ENCODE peak calls at places on chromosomes 1 and 21, in seven cellular contexts. Z is Calu3, L is AG04450, X is stomach, M is tibial artery, D is mammary epithelial cell, U is right lobe of liver. A is an unnamed sample.

GRCh38 chr21:41816583-41817165 is 49.8 kb upstream of the RIPK4 start:
- DNase-seq in X (peak), Z (peak), L (no peak), M (peak), U (peak), D (peak), A (peak)

GRCh38 chr1:179080866-179081695 is 789 bp upstream of the TOR3A start:
- DNase-seq in X (no peak), D (no peak), L (no peak), U (peak), M (no peak), Z (no peak), A (no peak)

GRCh38 chr1:19467199-19468187 is 17.8 kb downstream of the CAPZB start:
- DNase-seq in U (no peak), L (no peak), M (no peak), Z (no peak), D (no peak), X (no peak), A (no peak)

GRCh38 chr1:155124503-155125463 is 2.9 kb upstream of the EFNA1 start:
- DNase-seq in M (no peak), D (peak), U (peak), L (no peak), X (peak), Z (peak), A (peak)

GRCh38 chr1:113390871-113391642 is 742 bp downstream of the MAGI3 start:
- DNase-seq in U (peak), X (peak), D (peak), L (no peak), Z (peak), M (peak), A (peak)

GRCh38 chr1:245279346-245279745 is 124.6 kb downstream of the KIF26B start:
- DNase-seq in L (no peak), Z (no peak), U (no peak), M (no peak), X (no peak), D (no peak), A (no peak)

GRCh38 chr1:188140958-188141357 is 1312.2 kb downstream of the PLA2G4A start:
- DNase-seq in Z (no peak), M (no peak), L (no peak), X (no peak), D (no peak), U (no peak), A (no peak)

GRCh38 chr1:157195521-157196244 is 57.5 kb upstream of the ETV3 start:
- DNase-seq in M (no peak), L (no peak), X (no peak), D (no peak), U (no peak), Z (no peak), A (no peak)

DNA sequence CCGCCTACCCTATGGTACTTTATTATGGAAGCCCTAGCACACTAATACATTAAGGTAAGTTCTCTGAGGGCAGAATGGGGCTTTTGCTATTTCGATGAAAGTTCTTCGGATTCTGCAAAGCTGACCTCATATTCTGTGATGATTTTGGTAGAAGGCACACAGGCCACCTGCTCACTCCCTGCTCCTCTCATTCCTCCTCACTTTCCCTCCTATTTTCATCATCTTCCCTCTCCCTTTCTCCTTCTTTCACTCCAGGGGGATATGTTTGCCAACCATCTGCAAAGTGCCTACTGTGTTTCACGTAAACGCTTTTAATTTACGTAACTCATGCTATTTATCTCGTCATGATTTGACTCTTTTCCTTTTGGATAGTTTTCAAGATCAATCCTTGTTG is 45.0 kb upstream of the ETS2 start:
- DNase-seq in L (no peak), M (no peak), X (no peak), Z (no peak), U (no peak), D (no peak), A (no peak)
- TF ChIP-seq CTCF in L (no peak), M (no peak), X (no peak), Z (no peak), U (no peak), D (no peak), A (no peak)

GRCh38 chr1:91883470-91883869 is 2.5 kb downstream of the TGFBR3 start:
- DNase-seq in U (no peak), D (no peak), M (no peak), X (no peak), Z (no peak), L (no peak), A (peak)
- TF ChIP-seq CTCF in U (peak), D (peak), M (peak), X (peak), Z (peak), L (peak), A (peak)

GRCh38 chr1:213666113-213666512 is 321.7 kb upstream of the PROX1 start:
- DNase-seq in L (no peak), M (no peak), Z (no peak), D (no peak), X (no peak), U (no peak), A (no peak)

GRCh38 chr1:213670692-213671023 is 317.1 kb upstream of the PROX1 start:
- DNase-seq in X (no peak), M (no peak), D (no peak), U (no peak), Z (no peak), L (no peak), A (no peak)

GRCh38 chr1:213666922-213667321 is 320.9 kb upstream of the PROX1 start:
- DNase-seq in D (no peak), M (no peak), Z (no peak), U (no peak), L (no peak), X (no peak), A (no peak)

GRCh38 chr1:213669512-213669911 is 318.3 kb upstream of the PROX1 start:
- DNase-seq in L (no peak), M (no peak), D (no peak), U (no peak), Z (no peak), X (no peak), A (no peak)

GRCh38 chr1:213669964-213670691 is 317.6 kb upstream of the PROX1 start:
- DNase-seq in L (no peak), M (no peak), U (peak), D (no peak), X (no peak), Z (no peak), A (no peak)
- TF ChIP-seq CTCF in L (no peak), M (no peak), U (peak), D (no peak), X (no peak), Z (no peak), A (no peak)

GRCh38 chr1:66207484-66207883 is 326.5 kb upstream of the SGIP1 start:
- DNase-seq in D (no peak), U (no peak), X (no peak), L (no peak), M (no peak), Z (no peak), A (peak)

GRCh38 chr1:66210653-66211052 is 323.3 kb upstream of the SGIP1 start:
- DNase-seq in U (no peak), L (no peak), D (no peak), Z (no peak), X (no peak), M (no peak), A (no peak)

GRCh38 chr1:66206563-66207154 is 327.3 kb upstream of the SGIP1 start:
- DNase-seq in U (no peak), Z (no peak), D (no peak), X (peak), M (no peak), L (no peak), A (no peak)

GRCh38 chr1:66211521-66211920 is 322.4 kb upstream of the SGIP1 start:
- DNase-seq in L (no peak), M (no peak), X (no peak), U (no peak), D (no peak), Z (no peak), A (peak)

GRCh38 chr1:66208631-66209030 is 325.3 kb upstream of the SGIP1 start:
- DNase-seq in L (no peak), D (no peak), Z (no peak), M (no peak), U (no peak), X (no peak), A (no peak)
- TF ChIP-seq CTCF in L (no peak), D (no peak), Z (no peak), M (no peak), U (no peak), X (no peak), A (no peak)

GRCh38 chr1:88549536-88549935 is 134.5 kb upstream of the PKN2 start:
- DNase-seq in X (no peak), M (no peak), U (no peak), Z (no peak), L (no peak), D (no peak), A (peak)
- TF ChIP-seq CTCF in X (peak), M (no peak), U (peak), Z (no peak), L (peak), D (peak), A (no peak)